ENCODE peak calls at places on chromosomes 6 and 20, in four cellular contexts. J is WTC11, K is K562, U is SK-N-SH. T is an unnamed sample.

GRCh38 chr6:80165819-80166218 is 59.3 kb downstream of the BCKDHB start:
- DNase-seq in U (no peak), K (no peak), J (no peak), T (no peak)

GRCh38 chr6:19554356-19555225 is 282.6 kb upstream of the ID4 start:
- DNase-seq in U (no peak), J (no peak), K (no peak), T (no peak)

GRCh38 chr6:123489589-123489988 is 147.2 kb downstream of the TRDN start:
- DNase-seq in J (no peak), U (no peak), K (no peak), T (no peak)

GRCh38 chr6:39043776-39044175 is 4.8 kb upstream of the GLP1R start:
- DNase-seq in J (no peak), U (no peak), K (no peak), T (no peak)

GRCh38 chr6:87154641-87155271 is 609 bp upstream of the ZNF292 start:
- DNase-seq in J (no peak), K (peak), U (peak), T (peak)

GRCh38 chr20:38226553-38226952 is 34.0 kb downstream of the KIAA1755 start:
- DNase-seq in J (no peak), K (no peak), U (no peak), T (no peak)

GRCh38 chr20:10462516-10462915 is 27.4 kb downstream of the SLX4IP start:
- DNase-seq in K (no peak), J (no peak), U (no peak), T (no peak)

GRCh38 chr20:8854566-8854965 is 214.3 kb upstream of the PLCB4 start:
- DNase-seq in J (peak), U (no peak), K (no peak), T (no peak)

GRCh38 chr20:13525225-13525940 is 113.3 kb downstream of the TASP1 start:
- DNase-seq in K (no peak), U (no peak), J (no peak), T (no peak)

GRCh38 chr20:45138451-45139300 is 14.4 kb upstream of the WFDC12 start:
- DNase-seq in K (peak), U (peak), J (peak), T (no peak)

GRCh38 chr6:114049367-114049966 is 78.5 kb upstream of the HDAC2 start:
- DNase-seq in U (no peak), J (no peak), K (no peak), T (no peak)

GRCh38 chr6:40356242-40356910 is 230.8 kb downstream of the LRFN2 start:
- DNase-seq in K (no peak), U (no peak), J (no peak), T (no peak)

GRCh38 chr6:139016337-139017213 is 12.0 kb upstream of the ABRACL start:
- DNase-seq in J (no peak), K (no peak), U (no peak), T (no peak)

DNA sequence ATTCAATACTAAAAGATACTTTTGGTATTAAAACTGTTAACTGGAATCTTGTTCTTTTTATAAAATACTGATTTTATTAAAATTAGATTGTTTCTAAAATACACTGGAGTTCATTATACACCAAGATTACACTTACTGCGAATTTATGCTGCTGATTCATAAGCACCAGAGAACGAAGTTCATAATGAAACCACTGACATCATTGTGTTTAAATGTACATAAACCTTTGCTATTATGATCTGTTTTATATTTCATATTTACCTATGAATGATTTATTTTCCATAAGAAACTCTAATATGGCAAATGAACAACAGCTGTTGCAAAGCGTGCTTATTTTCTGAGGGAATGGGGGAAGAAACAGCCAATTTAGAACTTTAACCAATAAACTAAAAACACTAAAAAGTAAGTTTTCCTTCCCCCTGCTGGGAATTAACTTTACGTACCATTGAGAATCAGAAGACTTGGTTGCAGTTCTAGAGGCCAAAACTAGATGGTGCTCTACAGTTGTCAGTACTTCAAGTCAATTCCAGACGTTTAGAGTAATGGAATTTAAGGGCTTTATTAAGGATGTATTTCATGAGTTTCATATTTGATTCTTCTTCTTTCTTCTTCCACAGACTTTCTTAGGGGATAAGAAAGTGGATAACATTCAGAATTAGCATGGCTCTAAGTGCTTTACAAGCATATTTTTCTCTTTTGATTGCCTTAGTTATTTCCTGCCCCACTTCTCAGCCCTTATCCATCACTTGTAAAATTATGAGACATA is 30.8 kb upstream of the COL19A1 start:
- DNase-seq in U (peak), K (no peak), J (no peak), T (no peak)
- TF ChIP-seq USF1 in U (no peak), K (no peak), J (no peak), T (no peak)

DNA sequence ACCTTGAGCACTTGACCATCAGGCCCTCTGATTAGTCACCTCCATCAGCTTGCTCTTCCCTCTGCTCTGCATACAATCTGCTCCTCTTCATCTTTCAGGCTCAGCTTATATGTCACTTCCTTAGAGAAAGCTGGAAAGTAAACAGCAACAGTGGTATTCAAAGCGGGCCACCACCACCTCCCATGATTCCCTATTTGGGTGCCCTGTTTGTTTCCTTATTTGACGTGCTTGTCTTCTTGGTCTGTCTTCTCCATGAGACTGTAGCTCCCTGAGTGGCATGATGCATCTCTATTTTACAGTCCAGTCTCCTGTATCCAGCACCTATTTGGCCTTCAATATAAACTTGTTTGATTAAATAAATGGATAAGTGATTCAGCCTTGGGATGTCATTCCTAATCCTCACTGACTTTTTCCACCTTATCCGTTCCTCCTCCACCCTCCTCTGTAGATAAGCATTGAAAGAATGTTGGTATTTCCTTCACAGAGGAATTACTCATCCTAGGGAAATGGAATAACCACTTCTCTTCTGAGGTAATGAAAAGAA is 102.8 kb upstream of the SGK1 start:
- DNase-seq in K (no peak), U (no peak), J (no peak), T (no peak)
- TF ChIP-seq USF1 in K (no peak), U (no peak), J (no peak), T (no peak)

GRCh38 chr20:40883097-40883496 is 145.5 kb upstream of the TOP1 start:
- DNase-seq in K (no peak), J (no peak), U (peak), T (no peak)
- TF ChIP-seq USF1 in K (no peak), J (no peak), U (no peak), T (no peak)

GRCh38 chr6:141877275-141877983 is 255.3 kb upstream of the GJE1 start:
- DNase-seq in J (no peak), K (no peak), U (no peak), T (no peak)

GRCh38 chr6:141878686-141879085 is 254.0 kb upstream of the GJE1 start:
- DNase-seq in K (no peak), J (no peak), U (no peak), T (no peak)

DNA sequence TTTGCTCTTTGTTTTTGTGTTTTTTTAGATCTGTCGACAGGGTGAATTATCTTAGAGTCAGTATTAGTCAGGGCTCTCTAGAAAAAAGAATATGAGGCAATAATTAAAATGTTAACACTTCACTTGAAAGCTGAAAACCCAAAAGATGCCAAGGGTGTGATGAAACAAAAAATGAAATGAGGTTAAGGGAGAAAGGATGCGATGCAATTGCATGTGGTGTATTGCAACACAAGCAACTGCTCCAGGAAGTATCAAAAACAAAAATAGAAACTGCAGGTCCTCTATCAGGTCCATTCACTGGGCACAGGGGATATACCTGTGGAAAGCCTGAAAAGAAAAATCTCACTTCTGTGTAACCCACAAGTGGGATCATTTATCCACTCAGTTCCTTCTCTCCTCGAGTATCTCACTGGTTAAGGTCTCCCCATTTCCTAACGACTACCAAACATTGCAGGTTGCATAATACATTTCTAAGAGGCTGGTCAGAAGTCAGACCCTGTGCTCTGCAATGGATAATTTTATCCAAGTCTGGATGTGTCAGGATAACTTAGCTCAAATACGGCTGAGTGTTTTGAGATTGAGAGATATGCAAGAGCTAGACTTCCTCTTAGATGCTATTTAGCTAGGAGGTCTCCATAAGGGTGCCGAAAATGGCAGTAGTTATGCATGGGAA is 257.7 kb upstream of the GJE1 start:
- DNase-seq in U (no peak), J (no peak), K (no peak), T (no peak)
- TF ChIP-seq USF1 in U (no peak), J (no peak), K (no peak), T (no peak)

GRCh38 chr6:36612101-36612625 is 18.0 kb downstream of the SRSF3 start:
- DNase-seq in U (no peak), K (no peak), J (no peak), T (no peak)

GRCh38 chr6:36608788-36609563 is 14.8 kb downstream of the SRSF3 start:
- DNase-seq in U (no peak), K (no peak), J (peak), T (no peak)

GRCh38 chr6:36609582-36609981 is 15.4 kb downstream of the SRSF3 start:
- DNase-seq in U (no peak), K (no peak), J (peak), T (no peak)

GRCh38 chr6:36610576-36611336 is 16.6 kb downstream of the SRSF3 start:
- DNase-seq in K (no peak), J (peak), U (no peak), T (no peak)

GRCh38 chr6:36610041-36610440 is 15.9 kb downstream of the SRSF3 start:
- DNase-seq in U (no peak), K (no peak), J (peak), T (no peak)
- TF ChIP-seq USF1 in U (no peak), K (no peak), J (no peak), T (no peak)

GRCh38 chr6:88536056-88536455 is 369.9 kb upstream of the CNR1 start:
- DNase-seq in J (no peak), U (no peak), K (no peak), T (no peak)

GRCh38 chr6:88538849-88539571 is 372.9 kb upstream of the CNR1 start:
- DNase-seq in J (no peak), K (no peak), U (no peak), T (no peak)

GRCh38 chr6:88535296-88535695 is 369.1 kb upstream of the CNR1 start:
- DNase-seq in U (no peak), J (no peak), K (no peak), T (no peak)

GRCh38 chr6:88532241-88532860 is 366.2 kb upstream of the CNR1 start:
- DNase-seq in K (no peak), U (no peak), J (no peak), T (no peak)

GRCh38 chr6:88538130-88538706 is 372.1 kb upstream of the CNR1 start:
- DNase-seq in J (peak), U (no peak), K (no peak), T (no peak)
- TF ChIP-seq USF1 in J (peak), U (no peak), K (no peak), T (no peak)

T was measured in GM12878.